ENCODE peak calls at places on chromosomes 7 and 10, in seven cellular contexts. B is AG09319; N is cardiac muscle cell; P is activated CD4-positive, alpha-beta T cell treated with anti-CD3 and anti-CD28 coated beads, Interleukin-2, amount 50 U/mL, for 4 hours; G is stimulated activated CD4-positive, alpha-beta T cell treated with anti-CD3 and anti-CD28 coated beads, Interleukin-1b, Interleukin-23, amount 100 ng/mL, for 1 hour; I is fibroblast of gingiva; C is hypothalamus. K is an unnamed sample.

GRCh38 chr10:13913890-13914289 is 327.1 kb downstream of the PRPF18 start:
- DNase-seq in B (no peak), N (no peak), P (no peak), G (no peak), I (no peak), C (peak), K (no peak)

GRCh38 chr7:106205621-106206222 is 79.1 kb downstream of the NAMPT start:
- DNase-seq in B (no peak), N (no peak), P (no peak), G (no peak), I (no peak), C (no peak), K (no peak)

GRCh38 chr10:132064082-132064755 is 1.5 kb upstream of the JAKMIP3 start:
- DNase-seq in B (no peak), N (no peak), P (no peak), G (no peak), I (no peak), C (peak), K (no peak)

GRCh38 chr7:71925663-71926062 is 486.5 kb downstream of the CALN1 start:
- DNase-seq in B (no peak), N (no peak), P (no peak), G (no peak), I (no peak), C (no peak), K (no peak)

GRCh38 chr10:121159670-121160069 is 308.5 kb downstream of the WDR11 start:
- DNase-seq in B (no peak), N (no peak), P (no peak), G (no peak), I (no peak), C (no peak), K (no peak)

GRCh38 chr7:98797150-98797549 is 72.7 kb downstream of the TMEM130 start:
- DNase-seq in B (no peak), N (no peak), P (no peak), G (no peak), I (no peak), C (no peak), K (no peak)

GRCh38 chr10:11444531-11445228 is 166.8 kb downstream of the USP6NL start:
- DNase-seq in B (no peak), N (no peak), P (no peak), G (no peak), I (no peak), C (no peak), K (no peak)

GRCh38 chr7:150358433-150358832 is 10.2 kb upstream of the REPIN1 start:
- DNase-seq in B (no peak), N (no peak), P (no peak), G (no peak), I (no peak), C (no peak), K (no peak)

GRCh38 chr7:149788300-149788851 is 15.0 kb upstream of the ZNF467 start:
- DNase-seq in B (no peak), N (no peak), P (no peak), G (no peak), I (no peak), C (no peak), K (no peak)

GRCh38 chr7:1403844-1404404 is 55.3 kb downstream of the MICALL2 start:
- DNase-seq in B (peak), N (peak), P (no peak), G (no peak), I (peak), C (no peak), K (peak)

GRCh38 chr7:110568932-110569331 is 522.0 kb upstream of the LRRN3 start:
- DNase-seq in B (no peak), N (no peak), P (no peak), G (no peak), I (no peak), C (no peak), K (no peak)

GRCh38 chr7:102404005-102404861 is 8.1 kb downstream of the PRKRIP1 start:
- DNase-seq in B (no peak), N (peak), P (no peak), G (no peak), I (peak), C (no peak), K (no peak)

GRCh38 chr7:47725031-47725780 is 143.3 kb upstream of the TNS3 start:
- DNase-seq in B (no peak), N (no peak), P (no peak), G (no peak), I (no peak), C (no peak), K (no peak)

GRCh38 chr7:97377713-97378112 is 260.2 kb downstream of the SDHAF3 start:
- DNase-seq in B (no peak), N (no peak), P (no peak), G (no peak), I (no peak), C (no peak), K (no peak)

GRCh38 chr10:104084482-104085142 is 1.1 kb downstream of the COL17A1 start:
- DNase-seq in B (no peak), N (no peak), P (no peak), G (no peak), I (no peak), C (no peak), K (no peak)

GRCh38 chr7:14821757-14822480 is 80.6 kb downstream of the DGKB start:
- DNase-seq in B (no peak), N (no peak), P (no peak), G (no peak), I (peak), C (no peak), K (no peak)

GRCh38 chr7:2494191-2495130 is 18.3 kb upstream of the GRIFIN start:
- DNase-seq in B (no peak), N (no peak), P (no peak), G (no peak), I (no peak), C (no peak), K (no peak)

GRCh38 chr7:96143495-96144259 is 178.2 kb downstream of the SLC25A13 start:
- DNase-seq in B (no peak), N (no peak), P (no peak), G (no peak), I (no peak), C (no peak), K (no peak)

K was measured in brain pericyte.